ENCODE peak calls at places on chromosome 10, in five cellular contexts. C, L, N, H and G are unnamed samples.
A peak's percentile ranks its signal among the peaks of the same experiment; 100 is the strongest.

GRCh38 chr10:131174211-131174565 is 137.3 kb downstream of the TCERG1L start:
- DNase-seq in C (no peak), L (no peak), N (no peak), H (no peak), G (no peak)

GRCh38 chr10:132516771-132517725 is 20.5 kb upstream of the INPP5A start:
- DNase-seq in H (peak; percentile 92), L (no peak), N (no peak), C (peak; percentile 52), G (no peak)

GRCh38 chr10:58348571-58349033 is 13.8 kb downstream of the UBE2D1 start:
- DNase-seq in C (no peak), L (no peak), N (no peak), H (no peak), G (no peak)

GRCh38 chr10:124688889-124689670 is 55.1 kb downstream of the FAM53B start:
- DNase-seq in C (no peak), L (no peak), H (no peak), N (no peak), G (no peak)

GRCh38 chr10:35413985-35414861 is 77.9 kb downstream of the CCNY start:
- DNase-seq in H (no peak), N (no peak), L (no peak), C (no peak), G (no peak)

GRCh38 chr10:124449170-124450009 is 445 bp downstream of the NKX1-2 start:
- DNase-seq in N (no peak), C (no peak), H (no peak), L (no peak), G (no peak)

GRCh38 chr10:132527338-132528063 is 10.1 kb upstream of the INPP5A start:
- DNase-seq in C (no peak), L (no peak), H (no peak), N (no peak), G (no peak)

GRCh38 chr10:77807706-77808105 is 118.8 kb downstream of the DLG5 start:
- DNase-seq in H (no peak), L (no peak), N (no peak), C (no peak), G (no peak)

GRCh38 chr10:101032637-101033201 is 1.7 kb downstream of the SFXN3 start:
- DNase-seq in C (peak; percentile 46), N (peak; percentile 42), H (peak; percentile 80), L (no peak), G (no peak)

GRCh38 chr10:97131041-97131659 is 54.6 kb downstream of the SLIT1 start:
- DNase-seq in L (peak; percentile 56), N (no peak), C (no peak), H (no peak), G (no peak)

GRCh38 chr10:11141571-11142091 is 124.0 kb downstream of the CELF2 start:
- DNase-seq in L (no peak), H (no peak), N (no peak), C (no peak), G (no peak)

GRCh38 chr10:68406111-68406814 is 814 bp downstream of the RUFY2 start:
- DNase-seq in H (peak; percentile 87), N (no peak), C (no peak), L (peak; percentile 45), G (peak; percentile 58)

GRCh38 chr10:69180525-69181204 is 631 bp downstream of the SUPV3L1 start:
- DNase-seq in L (no peak), C (no peak), N (no peak), H (peak; percentile 32), G (no peak)

GRCh38 chr10:14225374-14225773 is 105.3 kb downstream of the FRMD4A start:
- DNase-seq in N (no peak), C (no peak), H (no peak), L (no peak), G (no peak)

GRCh38 chr10:63266337-63267327 is 133.5 kb downstream of the NRBF2 start:
- DNase-seq in H (no peak), N (no peak), L (peak; percentile 2), C (no peak), G (no peak)

GRCh38 chr10:110504111-110504735 is 6.5 kb downstream of the DUSP5 start:
- DNase-seq in N (no peak), L (no peak), H (no peak), C (no peak), G (no peak)

GRCh38 chr10:3173173-3173878 is 744 bp upstream of the PITRM1 start:
- DNase-seq in L (no peak), C (peak; percentile 43), H (peak; percentile 55), N (no peak), G (no peak)

GRCh38 chr10:86957471-86958108 is at the start of gene MMRN2:
- DNase-seq in L (no peak), H (no peak), N (no peak), C (no peak), G (no peak)

GRCh38 chr10:124619195-124619594 is 125.0 kb downstream of the FAM53B start:
- DNase-seq in H (no peak), C (no peak), N (no peak), L (peak; percentile 55), G (no peak)

GRCh38 chr10:103895458-103896186 is 22.4 kb downstream of the STN1 start:
- DNase-seq in H (no peak), L (no peak), C (no peak), N (no peak), G (no peak)

GRCh38 chr10:132401396-132402168 is 4.6 kb downstream of the PWWP2B start:
- DNase-seq in C (no peak), N (no peak), H (no peak), L (no peak), G (no peak)

GRCh38 chr10:114471906-114472873 is 67.9 kb upstream of the AFAP1L2 start:
- DNase-seq in L (peak; percentile 30), C (no peak), H (no peak), N (no peak), G (no peak)

GRCh38 chr10:71773221-71773971 is at the start of gene VSIR:
- DNase-seq in H (peak; percentile 94), L (peak; percentile 19), C (peak; percentile 74), N (no peak), G (peak; percentile 53)

GRCh38 chr10:123783296-123783695 is 108.3 kb downstream of the CPXM2 start:
- DNase-seq in N (no peak), H (no peak), C (no peak), L (no peak), G (no peak)

GRCh38 chr10:77349226-77349625 is 288.4 kb downstream of the KCNMA1 start:
- DNase-seq in L (no peak), C (no peak), N (no peak), H (no peak), G (no peak)

GRCh38 chr10:125160856-125161569 is 650 bp upstream of the CTBP2 start:
- DNase-seq in N (no peak), L (peak; percentile 57), H (peak; percentile 84), C (no peak), G (no peak)

GRCh38 chr10:15181576-15182156 is 13.2 kb upstream of the NMT2 start:
- DNase-seq in H (no peak), N (no peak), C (no peak), L (no peak), G (no peak)

GRCh38 chr10:104329754-104330153 is 8.5 kb downstream of the ITPRIP start:
- DNase-seq in L (no peak), H (peak; percentile 45), C (no peak), N (no peak), G (no peak)

GRCh38 chr10:71564221-71564820 is 155.3 kb downstream of the C10orf105 start:
- DNase-seq in C (no peak), H (no peak), N (no peak), L (no peak), G (no peak)